ENCODE peak calls at places on chromosomes 12 and 14, in five cellular contexts. L is HepG2, M is gastrocnemius medialis, W is K562, D is upper lobe of left lung. T is an unnamed sample.

GRCh38 chr12:108696111-108696995 is 35.0 kb downstream of the CORO1C start:
- ATAC-seq in L (no peak), M (no peak), W (no peak), D (peak; percentile 66), T (peak; percentile 63)

GRCh38 chr14:61332658-61333029 is 11.3 kb downstream of the PRKCH start:
- ATAC-seq in L (peak; percentile 48), M (no peak), W (no peak), D (no peak), T (no peak)

GRCh38 chr14:103549361-103550311 is 12.8 kb downstream of the BAG5 start:
- ATAC-seq in L (peak; percentile 93), M (no peak), W (no peak), D (no peak), T (no peak)

GRCh38 chr12:906077-906585 is 43.4 kb downstream of the RAD52 start:
- ATAC-seq in L (no peak), M (no peak), W (no peak), D (no peak), T (no peak)

GRCh38 chr12:75684678-75685620 is 173.5 kb upstream of the KRR1 start:
- ATAC-seq in L (no peak), M (no peak), W (peak; percentile 61), D (no peak), T (peak; percentile 41)

GRCh38 chr12:10160659-10161386 is 11.1 kb downstream of the OLR1 start:
- ATAC-seq in L (no peak), M (no peak), W (no peak), D (no peak), T (no peak)

GRCh38 chr14:64825498-64825897 is 54.2 kb downstream of the SPTB start:
- ATAC-seq in L (no peak), M (peak; percentile 71), W (peak; percentile 33), D (no peak), T (no peak)

GRCh38 chr12:42631507-42631906 is 42.0 kb upstream of the PRICKLE1 start:
- ATAC-seq in L (no peak), M (no peak), W (no peak), D (no peak), T (no peak)

GRCh38 chr12:76747245-76747644 is 16.7 kb upstream of the ZDHHC17 start:
- ATAC-seq in L (no peak), M (no peak), W (no peak), D (no peak), T (no peak)

GRCh38 chr14:104221636-104222375 is 83.4 kb downstream of the KIF26A start:
- ATAC-seq in L (no peak), M (no peak), W (no peak), D (peak; percentile 3), T (no peak)

GRCh38 chr14:23160924-23161522 is 22.4 kb downstream of the SLC7A8 start:
- ATAC-seq in L (no peak), M (peak; percentile 97), W (peak; percentile 82), D (peak; percentile 81), T (peak; percentile 76)

GRCh38 chr14:70602254-70602653 is 1.8 kb upstream of the MED6 start:
- ATAC-seq in L (no peak), M (no peak), W (no peak), D (no peak), T (no peak)

GRCh38 chr12:48973531-48973930 is 2.0 kb upstream of the WNT10B start:
- ATAC-seq in L (peak; percentile 52), M (no peak), W (no peak), D (peak; percentile 37), T (peak; percentile 83)

GRCh38 chr12:3081886-3082285 is 4.7 kb downstream of the TSPAN9 start:
- ATAC-seq in L (no peak), M (no peak), W (no peak), D (no peak), T (no peak)

GRCh38 chr12:17665839-17666238 is 424.2 kb downstream of the RERGL start:
- ATAC-seq in L (no peak), M (no peak), W (no peak), D (peak; percentile 80), T (no peak)

GRCh38 chr12:49588761-49589516 is 16.5 kb downstream of the FAM186B start:
- ATAC-seq in L (no peak), M (no peak), W (no peak), D (no peak), T (no peak)

GRCh38 chr12:124338876-124339603 is 44.1 kb downstream of the RFLNA start:
- ATAC-seq in L (no peak), M (no peak), W (no peak), D (no peak), T (no peak)

GRCh38 chr12:124338448-124338847 is 43.6 kb downstream of the RFLNA start:
- ATAC-seq in L (no peak), M (no peak), W (no peak), D (no peak), T (no peak)

GRCh38 chr12:124344526-124344925 is 49.6 kb downstream of the RFLNA start:
- ATAC-seq in L (no peak), M (no peak), W (no peak), D (no peak), T (no peak)

GRCh38 chr12:124340080-124340900 is 45.4 kb downstream of the RFLNA start:
- ATAC-seq in L (no peak), M (no peak), W (no peak), D (no peak), T (no peak)

GRCh38 chr12:124341645-124342069 is 46.8 kb downstream of the RFLNA start:
- ATAC-seq in L (no peak), M (no peak), W (no peak), D (no peak), T (no peak)
- TF ChIP-seq POLR2A in L (no peak), M (no peak), W (no peak), D (no peak), T (no peak)

GRCh38 chr14:76961631-76962302 is 66.7 kb downstream of the IRF2BPL start:
- ATAC-seq in L (peak; percentile 90), M (peak; percentile 78), W (peak; percentile 88), D (peak; percentile 94), T (peak; percentile 89)
- H3K4me3 ChIP-seq in L (peak overlapping the region; percentile 60), M (peak overlapping the region; percentile 66), W (peak overlapping the region; percentile 23), D (peak overlapping the region; percentile 40), T (peak overlapping the region; percentile 22)

DNA sequence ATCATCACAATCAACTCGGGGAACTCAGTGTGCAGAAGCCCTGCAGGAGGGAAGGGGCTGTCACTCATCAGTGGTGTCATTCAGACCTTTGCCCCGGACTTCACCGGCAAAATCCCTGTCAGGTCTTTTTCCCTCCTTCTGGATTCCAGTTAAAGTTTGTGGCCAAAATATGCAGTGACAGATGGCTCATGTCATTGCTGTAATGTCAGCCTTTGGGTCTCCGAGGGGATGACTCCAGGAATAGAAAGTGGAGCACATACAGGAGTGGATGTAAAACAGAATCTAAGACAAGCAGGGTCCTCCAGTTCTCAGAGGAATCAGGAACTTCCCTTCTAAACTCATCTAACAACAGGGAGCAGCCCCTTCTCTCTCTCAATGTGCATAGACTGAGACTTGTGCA is 130.3 kb upstream of the RASSF8 start:
- ATAC-seq in L (no peak), M (no peak), W (no peak), D (no peak), T (no peak)
- TF ChIP-seq POLR2A in L (no peak), M (no peak), W (no peak), D (no peak), T (no peak)

GRCh38 chr12:111488798-111489197 is 83.1 kb downstream of the SH2B3 start:
- ATAC-seq in L (no peak), M (no peak), W (no peak), D (no peak), T (no peak)
- H3K4me3 ChIP-seq in L (no peak overlapping the region), M (no peak overlapping the region), W (no peak overlapping the region), D (no peak overlapping the region), T (no peak overlapping the region)

DNA sequence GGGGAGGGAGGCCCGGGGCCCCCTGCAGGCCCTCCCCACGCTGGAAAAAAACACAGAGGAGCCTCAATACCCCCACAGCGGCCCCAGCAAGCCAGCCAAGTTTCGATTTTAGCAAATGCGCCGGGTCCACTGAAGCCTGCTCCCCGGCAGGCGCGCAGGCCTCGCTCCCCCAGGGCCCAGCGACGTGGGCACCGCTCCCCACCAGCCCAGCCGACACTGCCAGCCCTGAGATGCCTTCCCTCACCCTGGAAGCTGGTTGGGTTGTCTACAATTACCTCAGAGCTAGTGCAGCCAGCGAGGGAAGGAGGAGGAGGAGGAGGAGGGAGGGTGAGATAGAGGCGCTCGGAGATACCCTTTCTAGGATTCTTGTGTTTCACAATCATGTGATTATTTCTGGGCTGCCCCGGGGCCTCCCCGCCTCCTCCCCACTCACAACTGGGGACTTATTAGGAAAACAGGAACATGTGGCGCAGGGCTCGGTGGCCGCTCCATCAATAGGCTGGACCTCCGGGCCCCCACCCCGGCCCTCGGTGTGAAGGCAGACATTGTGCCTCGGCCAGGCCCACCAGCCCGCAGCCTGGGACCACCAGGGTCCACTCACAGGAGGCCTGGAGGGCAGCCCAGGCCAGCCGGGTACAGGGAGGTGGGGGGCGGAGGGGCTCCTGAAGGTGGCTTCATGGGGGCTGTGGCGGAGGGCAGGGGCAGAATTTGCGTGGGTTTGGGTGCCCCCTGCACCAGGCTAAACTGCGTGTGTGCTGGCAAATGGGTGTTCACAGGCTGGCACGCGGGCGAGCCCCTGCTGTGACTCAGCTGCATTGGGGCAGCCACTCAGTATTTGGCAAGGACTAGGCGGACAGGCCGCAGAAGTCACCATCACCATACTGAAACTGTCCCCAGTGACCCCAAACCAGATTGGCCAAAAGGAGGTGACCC is 109.9 kb downstream of the NCOR2 start:
- ATAC-seq in L (no peak), M (peak; percentile 87), W (no peak), D (peak; percentile 58), T (peak; percentile 75)
- TF ChIP-seq POLR2A in L (no peak), M (peak; percentile 41), W (no peak), D (peak; percentile 21), T (no peak)

GRCh38 chr14:75258079-75258802 is 20.4 kb upstream of the FOS start:
- ATAC-seq in L (peak; percentile 8), M (peak; percentile 71), W (peak; percentile 79), D (no peak), T (peak; percentile 52)
- H3K4me3 ChIP-seq in L (peak overlapping the region; percentile 39), M (peak overlapping the region; percentile 64), W (peak overlapping the region; percentile 37), D (peak overlapping the region; percentile 23), T (peak overlapping the region; percentile 23)

DNA sequence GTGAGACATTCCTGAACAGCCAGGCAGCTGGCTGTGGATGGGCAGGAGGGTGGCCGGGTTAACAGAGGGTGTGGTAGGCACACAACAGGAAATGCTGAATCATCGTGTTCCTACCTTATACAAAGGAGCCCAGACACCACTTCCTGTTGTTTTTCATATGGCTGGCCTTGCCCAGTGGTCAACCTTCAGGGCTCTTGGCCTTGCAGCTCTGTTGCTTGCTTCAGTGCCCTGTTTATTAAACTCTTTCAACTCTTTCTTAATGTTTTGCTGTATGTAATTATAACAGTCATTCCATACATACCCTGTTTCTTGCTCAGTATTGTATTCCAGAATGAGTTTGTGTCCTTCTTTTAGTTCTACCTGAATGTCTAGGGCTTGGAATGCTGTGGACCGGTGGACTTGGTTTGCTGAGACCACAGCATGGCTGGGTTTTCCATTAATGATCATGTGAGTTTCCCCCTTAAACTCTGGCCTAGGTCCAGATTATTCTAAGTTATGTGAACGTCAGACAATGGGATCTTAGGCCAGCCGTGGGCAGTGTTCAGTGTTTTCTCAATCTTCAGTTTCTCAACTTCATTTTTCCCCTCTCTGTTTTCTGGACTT is 11.9 kb downstream of the CFAP54 start:
- ATAC-seq in L (peak; percentile 63), M (peak; percentile 74), W (peak; percentile 76), D (peak; percentile 77), T (peak; percentile 80)
- TF ChIP-seq POLR2A in L (no peak), M (no peak), W (no peak), D (no peak), T (no peak)

GRCh38 chr12:53938276-53939140 is at the start of gene HOXC13:
- ATAC-seq in L (peak; percentile 23), M (peak; percentile 84), W (peak; percentile 99), D (no peak), T (peak; percentile 10)
- H3K4me3 ChIP-seq in L (no peak within 1 kb of the TSS), M (peak within 1 kb of the TSS; percentile 43), W (peak within 1 kb of the TSS; percentile 15), D (no peak within 1 kb of the TSS), T (no peak within 1 kb of the TSS)

GRCh38 chr12:67269632-67270578 is 747 bp downstream of the CAND1 start:
- ATAC-seq in L (peak; percentile 20), M (peak; percentile 5), W (peak; percentile 36), D (no peak), T (peak; percentile 2)
- TF ChIP-seq POLR2A in L (no peak), M (no peak), W (no peak), D (peak; percentile 34), T (no peak)